ENCODE peak calls at places on chromosomes 3 and 15, in eight cellular contexts. One of them, this sample, is unnamed.

GRCh38 chr3:192899540-192899982 is 18.1 kb downstream of the MB21D2 start:
- DNase-seq in effector memory CD4-positive, alpha-beta T cell: no peak
- DNase-seq in cardiac muscle cell: peak
- DNase-seq in uterus: no peak
- DNase-seq in coronary artery: no peak
- DNase-seq in WERI-Rb-1: no peak
- DNase-seq in tibial nerve: no peak
- DNase-seq in heart left ventricle: no peak
- DNase-seq in this sample: no peak

GRCh38 chr3:168678730-168679129 is 583.0 kb upstream of the GOLIM4 start:
- DNase-seq in effector memory CD4-positive, alpha-beta T cell: no peak
- DNase-seq in cardiac muscle cell: no peak
- DNase-seq in uterus: no peak
- DNase-seq in coronary artery: no peak
- DNase-seq in WERI-Rb-1: no peak
- DNase-seq in tibial nerve: no peak
- DNase-seq in heart left ventricle: no peak
- DNase-seq in this sample: no peak

GRCh38 chr3:56094170-56094569 is 374.1 kb downstream of the ERC2 start:
- DNase-seq in effector memory CD4-positive, alpha-beta T cell: no peak
- DNase-seq in cardiac muscle cell: no peak
- DNase-seq in uterus: no peak
- DNase-seq in coronary artery: no peak
- DNase-seq in WERI-Rb-1: no peak
- DNase-seq in tibial nerve: no peak
- DNase-seq in heart left ventricle: no peak
- DNase-seq in this sample: no peak

GRCh38 chr15:80461370-80462060 is 57.3 kb downstream of the ARNT2 start:
- DNase-seq in effector memory CD4-positive, alpha-beta T cell: no peak
- DNase-seq in cardiac muscle cell: peak
- DNase-seq in uterus: no peak
- DNase-seq in coronary artery: peak
- DNase-seq in WERI-Rb-1: no peak
- DNase-seq in tibial nerve: peak
- DNase-seq in heart left ventricle: no peak
- DNase-seq in this sample: no peak

GRCh38 chr3:175057406-175057805 is 198.3 kb downstream of the NAALADL2 start:
- DNase-seq in effector memory CD4-positive, alpha-beta T cell: no peak
- DNase-seq in cardiac muscle cell: no peak
- DNase-seq in uterus: no peak
- DNase-seq in coronary artery: no peak
- DNase-seq in WERI-Rb-1: no peak
- DNase-seq in tibial nerve: no peak
- DNase-seq in heart left ventricle: no peak
- DNase-seq in this sample: no peak

GRCh38 chr3:135310317-135310716 is 515.3 kb downstream of the EPHB1 start:
- DNase-seq in effector memory CD4-positive, alpha-beta T cell: no peak
- DNase-seq in cardiac muscle cell: no peak
- DNase-seq in uterus: no peak
- DNase-seq in coronary artery: no peak
- DNase-seq in WERI-Rb-1: no peak
- DNase-seq in tibial nerve: no peak
- DNase-seq in heart left ventricle: no peak
- DNase-seq in this sample: no peak

GRCh38 chr3:178087376-178087775 is 448.9 kb upstream of the KCNMB2 start:
- DNase-seq in effector memory CD4-positive, alpha-beta T cell: no peak
- DNase-seq in cardiac muscle cell: no peak
- DNase-seq in uterus: no peak
- DNase-seq in coronary artery: no peak
- DNase-seq in WERI-Rb-1: no peak
- DNase-seq in tibial nerve: no peak
- DNase-seq in heart left ventricle: no peak
- DNase-seq in this sample: no peak

GRCh38 chr3:125140011-125140813 is 72.3 kb downstream of the SLC12A8 start:
- DNase-seq in effector memory CD4-positive, alpha-beta T cell: no peak
- DNase-seq in cardiac muscle cell: peak
- DNase-seq in uterus: no peak
- DNase-seq in coronary artery: peak
- DNase-seq in WERI-Rb-1: no peak
- DNase-seq in tibial nerve: no peak
- DNase-seq in heart left ventricle: peak
- DNase-seq in this sample: no peak

GRCh38 chr3:73245459-73245858 is 184.0 kb downstream of the EBLN2 start:
- DNase-seq in effector memory CD4-positive, alpha-beta T cell: no peak
- DNase-seq in cardiac muscle cell: no peak
- DNase-seq in uterus: no peak
- DNase-seq in coronary artery: no peak
- DNase-seq in WERI-Rb-1: no peak
- DNase-seq in tibial nerve: no peak
- DNase-seq in heart left ventricle: no peak
- DNase-seq in this sample: no peak

DNA sequence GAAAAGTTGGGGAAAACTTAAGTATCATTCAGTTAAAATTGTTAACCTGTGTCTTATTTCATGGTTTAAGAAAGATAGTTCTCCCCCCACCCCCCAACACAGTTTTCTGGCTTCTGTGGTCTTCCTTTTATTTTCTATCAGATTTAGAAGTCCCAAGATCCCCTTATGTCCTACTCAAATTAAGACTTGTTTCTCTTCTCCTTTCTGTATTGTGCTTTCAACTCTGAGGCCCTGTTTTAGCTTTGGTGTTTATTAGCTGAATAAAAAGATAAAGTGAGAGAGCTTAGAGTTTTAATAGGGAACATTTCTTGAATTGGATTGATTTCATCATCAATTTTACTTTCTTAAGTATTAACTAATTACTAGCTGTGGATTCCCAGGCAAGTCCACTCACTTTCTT is 62.6 kb downstream of the AKAP13 start:
- DNase-seq in effector memory CD4-positive, alpha-beta T cell: no peak
- DNase-seq in cardiac muscle cell: no peak
- DNase-seq in uterus: no peak
- DNase-seq in coronary artery: no peak
- DNase-seq in WERI-Rb-1: no peak
- DNase-seq in tibial nerve: no peak
- DNase-seq in heart left ventricle: no peak
- DNase-seq in this sample: no peak
- H3K4me3 ChIP-seq in effector memory CD4-positive, alpha-beta T cell: no peak
- H3K4me3 ChIP-seq in cardiac muscle cell: no peak
- H3K4me3 ChIP-seq in uterus: no peak
- H3K4me3 ChIP-seq in coronary artery: no peak
- H3K4me3 ChIP-seq in WERI-Rb-1: no peak
- H3K4me3 ChIP-seq in tibial nerve: no peak
- H3K4me3 ChIP-seq in heart left ventricle: no peak
- H3K4me3 ChIP-seq in this sample: no peak

GRCh38 chr3:23751485-23751811 is 54.3 kb upstream of the UBE2E1 start:
- DNase-seq in effector memory CD4-positive, alpha-beta T cell: no peak
- DNase-seq in cardiac muscle cell: peak
- DNase-seq in uterus: no peak
- DNase-seq in coronary artery: no peak
- DNase-seq in WERI-Rb-1: no peak
- DNase-seq in tibial nerve: no peak
- DNase-seq in heart left ventricle: no peak
- DNase-seq in this sample: no peak
- H3K4me3 ChIP-seq in effector memory CD4-positive, alpha-beta T cell: no peak
- H3K4me3 ChIP-seq in cardiac muscle cell: no peak
- H3K4me3 ChIP-seq in uterus: no peak
- H3K4me3 ChIP-seq in coronary artery: no peak
- H3K4me3 ChIP-seq in WERI-Rb-1: no peak
- H3K4me3 ChIP-seq in tibial nerve: no peak
- H3K4me3 ChIP-seq in heart left ventricle: no peak
- H3K4me3 ChIP-seq in this sample: no peak

GRCh38 chr3:64667887-64668581 is 19.8 kb downstream of the ADAMTS9 start:
- DNase-seq in effector memory CD4-positive, alpha-beta T cell: no peak
- DNase-seq in cardiac muscle cell: no peak
- DNase-seq in uterus: no peak
- DNase-seq in coronary artery: no peak
- DNase-seq in WERI-Rb-1: no peak
- DNase-seq in tibial nerve: no peak
- DNase-seq in heart left ventricle: peak
- DNase-seq in this sample: no peak
- H3K4me3 ChIP-seq in effector memory CD4-positive, alpha-beta T cell: no peak
- H3K4me3 ChIP-seq in cardiac muscle cell: no peak
- H3K4me3 ChIP-seq in uterus: no peak
- H3K4me3 ChIP-seq in coronary artery: peak
- H3K4me3 ChIP-seq in WERI-Rb-1: no peak
- H3K4me3 ChIP-seq in tibial nerve: peak
- H3K4me3 ChIP-seq in heart left ventricle: no peak
- H3K4me3 ChIP-seq in this sample: no peak

DNA sequence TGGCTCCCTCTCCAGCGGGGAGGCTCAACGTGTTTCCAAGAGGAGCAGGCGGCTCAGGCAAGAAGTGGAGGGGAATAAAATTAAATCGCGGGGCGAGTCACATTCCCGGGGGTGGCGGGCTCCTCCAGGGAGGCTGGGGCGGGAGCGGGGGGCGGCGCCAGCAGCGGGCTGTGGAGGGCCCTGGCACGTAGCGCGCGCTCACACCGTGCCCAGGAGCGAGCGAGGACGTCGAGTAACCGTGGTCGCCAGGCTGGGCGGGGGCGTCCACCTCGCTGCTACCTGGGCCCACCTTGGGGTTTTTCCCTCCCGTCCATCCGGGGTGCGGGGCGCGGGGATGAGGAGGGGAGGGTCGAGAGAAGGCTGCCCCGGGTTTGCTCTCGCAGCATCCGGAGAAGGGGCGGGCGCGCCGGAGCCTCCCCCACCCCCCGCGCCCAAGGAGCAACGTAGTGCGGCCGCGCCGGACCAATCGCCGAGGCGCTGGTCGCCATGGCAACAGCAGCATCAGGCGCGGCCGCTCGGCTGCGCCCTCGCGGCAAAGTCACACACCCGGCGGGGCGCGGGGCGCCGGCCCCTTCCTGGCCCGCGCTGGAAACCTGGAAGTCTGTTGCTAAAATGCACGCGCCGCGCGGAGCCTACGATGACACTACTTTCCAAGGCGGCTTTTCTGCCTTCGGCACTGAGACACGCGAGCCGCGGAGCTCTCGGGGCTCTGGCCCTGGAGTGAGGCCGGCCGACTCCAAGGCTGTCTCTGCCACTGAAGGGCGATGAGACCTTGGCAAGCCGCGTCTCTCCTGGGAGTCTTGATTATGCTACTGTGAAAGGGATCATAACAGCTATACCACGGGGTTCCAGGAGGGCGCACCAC is at the start of gene IQSEC1:
- DNase-seq in effector memory CD4-positive, alpha-beta T cell: peak
- DNase-seq in cardiac muscle cell: peak
- DNase-seq in uterus: peak
- DNase-seq in coronary artery: no peak
- DNase-seq in WERI-Rb-1: no peak
- DNase-seq in tibial nerve: no peak
- DNase-seq in heart left ventricle: peak
- DNase-seq in this sample: peak
- H3K4me3 ChIP-seq in effector memory CD4-positive, alpha-beta T cell: peak
- H3K4me3 ChIP-seq in cardiac muscle cell: no peak
- H3K4me3 ChIP-seq in uterus: no peak
- H3K4me3 ChIP-seq in coronary artery: peak
- H3K4me3 ChIP-seq in WERI-Rb-1: no peak
- H3K4me3 ChIP-seq in tibial nerve: peak
- H3K4me3 ChIP-seq in heart left ventricle: peak
- H3K4me3 ChIP-seq in this sample: peak

GRCh38 chr3:112638327-112639020 is 2.5 kb downstream of the CCDC80 start:
- DNase-seq in effector memory CD4-positive, alpha-beta T cell: no peak
- DNase-seq in cardiac muscle cell: peak
- DNase-seq in uterus: peak
- DNase-seq in coronary artery: no peak
- DNase-seq in WERI-Rb-1: no peak
- DNase-seq in tibial nerve: no peak
- DNase-seq in heart left ventricle: no peak
- DNase-seq in this sample: no peak
- H3K4me3 ChIP-seq in effector memory CD4-positive, alpha-beta T cell: no peak
- H3K4me3 ChIP-seq in cardiac muscle cell: no peak
- H3K4me3 ChIP-seq in uterus: peak
- H3K4me3 ChIP-seq in coronary artery: peak
- H3K4me3 ChIP-seq in WERI-Rb-1: no peak
- H3K4me3 ChIP-seq in tibial nerve: no peak
- H3K4me3 ChIP-seq in heart left ventricle: peak
- H3K4me3 ChIP-seq in this sample: no peak

GRCh38 chr3:123447416-123447748 is 1.5 kb downstream of the ADCY5 start:
- DNase-seq in effector memory CD4-positive, alpha-beta T cell: no peak
- DNase-seq in cardiac muscle cell: no peak
- DNase-seq in uterus: no peak
- DNase-seq in coronary artery: no peak
- DNase-seq in WERI-Rb-1: no peak
- DNase-seq in tibial nerve: no peak
- DNase-seq in heart left ventricle: no peak
- DNase-seq in this sample: peak

GRCh38 chr3:123449092-123449985 is 449 bp upstream of the ADCY5 start:
- DNase-seq in effector memory CD4-positive, alpha-beta T cell: no peak
- DNase-seq in cardiac muscle cell: peak
- DNase-seq in uterus: peak
- DNase-seq in coronary artery: no peak
- DNase-seq in WERI-Rb-1: peak
- DNase-seq in tibial nerve: no peak
- DNase-seq in heart left ventricle: peak
- DNase-seq in this sample: peak

GRCh38 chr3:123447749-123448502 is 964 bp downstream of the ADCY5 start:
- DNase-seq in effector memory CD4-positive, alpha-beta T cell: peak
- DNase-seq in cardiac muscle cell: no peak
- DNase-seq in uterus: peak
- DNase-seq in coronary artery: no peak
- DNase-seq in WERI-Rb-1: no peak
- DNase-seq in tibial nerve: no peak
- DNase-seq in heart left ventricle: no peak
- DNase-seq in this sample: no peak

GRCh38 chr3:123449986-123450474 is 1.1 kb upstream of the ADCY5 start:
- DNase-seq in effector memory CD4-positive, alpha-beta T cell: no peak
- DNase-seq in cardiac muscle cell: no peak
- DNase-seq in uterus: peak
- DNase-seq in coronary artery: no peak
- DNase-seq in WERI-Rb-1: peak
- DNase-seq in tibial nerve: no peak
- DNase-seq in heart left ventricle: peak
- DNase-seq in this sample: peak

DNA sequence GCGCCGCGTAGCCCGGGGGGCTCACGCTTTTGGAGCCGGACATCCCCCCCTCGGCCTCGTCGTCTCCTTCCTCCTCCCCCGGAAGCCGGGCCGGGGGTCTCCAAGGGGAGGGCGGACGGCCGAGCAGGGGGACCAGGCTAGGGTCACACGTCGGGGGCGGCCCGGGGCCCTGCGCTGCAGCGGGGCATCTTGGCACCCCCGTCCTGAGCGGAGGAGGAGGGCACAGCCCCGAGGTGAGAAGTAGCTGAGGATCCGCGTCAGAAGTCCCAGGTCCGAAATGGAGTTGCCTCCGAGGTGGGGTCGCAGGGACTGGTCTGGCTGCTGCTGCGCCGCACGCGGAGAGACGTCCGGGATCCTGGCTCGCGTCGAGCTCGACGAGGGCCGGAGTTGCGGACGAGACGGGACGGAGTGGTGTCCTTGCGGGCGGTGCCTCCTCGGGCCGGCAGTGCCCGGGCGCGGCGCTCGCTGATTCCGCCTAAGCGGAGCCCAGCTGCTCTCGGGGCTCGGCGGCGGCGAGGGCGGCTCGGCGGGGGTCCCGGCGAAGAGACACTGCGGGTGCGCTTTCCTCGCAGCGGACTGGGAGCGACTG is at the start of gene ADCY5:
- DNase-seq in effector memory CD4-positive, alpha-beta T cell: no peak
- DNase-seq in cardiac muscle cell: no peak
- DNase-seq in uterus: peak
- DNase-seq in coronary artery: no peak
- DNase-seq in WERI-Rb-1: peak
- DNase-seq in tibial nerve: no peak
- DNase-seq in heart left ventricle: no peak
- DNase-seq in this sample: no peak
- H3K4me3 ChIP-seq in effector memory CD4-positive, alpha-beta T cell: peak
- H3K4me3 ChIP-seq in cardiac muscle cell: peak
- H3K4me3 ChIP-seq in uterus: peak
- H3K4me3 ChIP-seq in coronary artery: peak
- H3K4me3 ChIP-seq in WERI-Rb-1: peak
- H3K4me3 ChIP-seq in tibial nerve: peak
- H3K4me3 ChIP-seq in heart left ventricle: peak
- H3K4me3 ChIP-seq in this sample: peak

GRCh38 chr3:16900779-16901440 is 16.2 kb downstream of the PLCL2 start:
- DNase-seq in effector memory CD4-positive, alpha-beta T cell: no peak
- DNase-seq in cardiac muscle cell: no peak
- DNase-seq in uterus: no peak
- DNase-seq in coronary artery: no peak
- DNase-seq in WERI-Rb-1: no peak
- DNase-seq in tibial nerve: no peak
- DNase-seq in heart left ventricle: no peak
- DNase-seq in this sample: no peak
- H3K4me3 ChIP-seq in effector memory CD4-positive, alpha-beta T cell: peak
- H3K4me3 ChIP-seq in cardiac muscle cell: no peak
- H3K4me3 ChIP-seq in uterus: no peak
- H3K4me3 ChIP-seq in coronary artery: no peak
- H3K4me3 ChIP-seq in WERI-Rb-1: no peak
- H3K4me3 ChIP-seq in tibial nerve: no peak
- H3K4me3 ChIP-seq in heart left ventricle: peak
- H3K4me3 ChIP-seq in this sample: no peak